ENCODE peak calls at places on chromosome 1, in ten cellular contexts. One of them, this sample, is unnamed.

GRCh38 chr1:10709646-10710045 is 86.8 kb downstream of the CASZ1 start:
- DNase-seq in nucleus accumbens: no peak
- DNase-seq in GF-D8: no peak
- DNase-seq in ELR: no peak
- DNase-seq in Caki2: no peak
- DNase-seq in type B pancreatic cell: no peak
- DNase-seq in head of caudate nucleus: no peak
- DNase-seq in LHCN-M2: no peak
- DNase-seq in AG08396: no peak
- DNase-seq in T-cell: no peak
- DNase-seq in this sample: no peak

GRCh38 chr1:170660874-170661645 is 2.9 kb upstream of the PRRX1 start:
- DNase-seq in nucleus accumbens: no peak
- DNase-seq in GF-D8: no peak
- DNase-seq in ELR: no peak
- DNase-seq in Caki2: no peak
- DNase-seq in type B pancreatic cell: no peak
- DNase-seq in head of caudate nucleus: no peak
- DNase-seq in LHCN-M2: no peak
- DNase-seq in AG08396: peak
- DNase-seq in T-cell: no peak
- DNase-seq in this sample: no peak

GRCh38 chr1:232226197-232226681 is 403.7 kb downstream of the SIPA1L2 start:
- DNase-seq in nucleus accumbens: no peak
- DNase-seq in GF-D8: no peak
- DNase-seq in ELR: peak
- DNase-seq in Caki2: no peak
- DNase-seq in type B pancreatic cell: no peak
- DNase-seq in head of caudate nucleus: no peak
- DNase-seq in LHCN-M2: peak
- DNase-seq in AG08396: peak
- DNase-seq in T-cell: peak
- DNase-seq in this sample: peak

GRCh38 chr1:54285815-54286214 is 85.8 kb downstream of the MRPL37 start:
- DNase-seq in nucleus accumbens: no peak
- DNase-seq in GF-D8: no peak
- DNase-seq in ELR: no peak
- DNase-seq in Caki2: no peak
- DNase-seq in type B pancreatic cell: no peak
- DNase-seq in head of caudate nucleus: no peak
- DNase-seq in LHCN-M2: no peak
- DNase-seq in AG08396: no peak
- DNase-seq in T-cell: no peak
- DNase-seq in this sample: no peak

GRCh38 chr1:3625151-3625907 is 514 bp downstream of the TPRG1L start:
- DNase-seq in nucleus accumbens: no peak
- DNase-seq in GF-D8: no peak
- DNase-seq in ELR: peak
- DNase-seq in Caki2: peak
- DNase-seq in type B pancreatic cell: no peak
- DNase-seq in head of caudate nucleus: no peak
- DNase-seq in LHCN-M2: peak
- DNase-seq in AG08396: peak
- DNase-seq in T-cell: peak
- DNase-seq in this sample: peak

GRCh38 chr1:203692565-203693470 is 66.2 kb downstream of the ATP2B4 start:
- DNase-seq in nucleus accumbens: peak
- DNase-seq in GF-D8: no peak
- DNase-seq in ELR: peak
- DNase-seq in Caki2: peak
- DNase-seq in type B pancreatic cell: no peak
- DNase-seq in head of caudate nucleus: no peak
- DNase-seq in LHCN-M2: peak
- DNase-seq in AG08396: peak
- DNase-seq in T-cell: no peak
- DNase-seq in this sample: peak

GRCh38 chr1:187051618-187052232 is 223.0 kb downstream of the PLA2G4A start:
- DNase-seq in nucleus accumbens: no peak
- DNase-seq in GF-D8: no peak
- DNase-seq in ELR: peak
- DNase-seq in Caki2: peak
- DNase-seq in type B pancreatic cell: no peak
- DNase-seq in head of caudate nucleus: peak
- DNase-seq in LHCN-M2: peak
- DNase-seq in AG08396: peak
- DNase-seq in T-cell: no peak
- DNase-seq in this sample: peak

GRCh38 chr1:17434016-17434415 is 5.5 kb downstream of the RCC2 start:
- DNase-seq in nucleus accumbens: no peak
- DNase-seq in GF-D8: no peak
- DNase-seq in ELR: no peak
- DNase-seq in Caki2: no peak
- DNase-seq in type B pancreatic cell: no peak
- DNase-seq in head of caudate nucleus: no peak
- DNase-seq in LHCN-M2: no peak
- DNase-seq in AG08396: no peak
- DNase-seq in T-cell: no peak
- DNase-seq in this sample: no peak

GRCh38 chr1:39711359-39712340 is 20.4 kb upstream of the HPCAL4 start:
- DNase-seq in nucleus accumbens: no peak
- DNase-seq in GF-D8: no peak
- DNase-seq in ELR: no peak
- DNase-seq in Caki2: no peak
- DNase-seq in type B pancreatic cell: peak
- DNase-seq in head of caudate nucleus: no peak
- DNase-seq in LHCN-M2: no peak
- DNase-seq in AG08396: no peak
- DNase-seq in T-cell: no peak
- DNase-seq in this sample: no peak

GRCh38 chr1:153429266-153430165 is 13.2 kb downstream of the S100A7A start:
- DNase-seq in nucleus accumbens: no peak
- DNase-seq in GF-D8: no peak
- DNase-seq in ELR: no peak
- DNase-seq in Caki2: no peak
- DNase-seq in type B pancreatic cell: no peak
- DNase-seq in head of caudate nucleus: no peak
- DNase-seq in LHCN-M2: no peak
- DNase-seq in AG08396: no peak
- DNase-seq in T-cell: no peak
- DNase-seq in this sample: no peak

GRCh38 chr1:212950243-212951057 is at the start of gene VASH2:
- DNase-seq in nucleus accumbens: peak
- DNase-seq in GF-D8: no peak
- DNase-seq in ELR: peak
- DNase-seq in Caki2: peak
- DNase-seq in type B pancreatic cell: peak
- DNase-seq in head of caudate nucleus: peak
- DNase-seq in LHCN-M2: peak
- DNase-seq in AG08396: peak
- DNase-seq in T-cell: peak
- DNase-seq in this sample: peak

GRCh38 chr1:206102292-206102936 is 14.8 kb downstream of the AVPR1B start:
- DNase-seq in nucleus accumbens: no peak
- DNase-seq in GF-D8: peak
- DNase-seq in ELR: no peak
- DNase-seq in Caki2: no peak
- DNase-seq in type B pancreatic cell: no peak
- DNase-seq in head of caudate nucleus: no peak
- DNase-seq in LHCN-M2: no peak
- DNase-seq in AG08396: no peak
- DNase-seq in T-cell: no peak
- DNase-seq in this sample: no peak

GRCh38 chr1:22832414-22832786 is 121.8 kb downstream of the EPHB2 start:
- DNase-seq in nucleus accumbens: no peak
- DNase-seq in GF-D8: no peak
- DNase-seq in ELR: peak
- DNase-seq in Caki2: no peak
- DNase-seq in type B pancreatic cell: no peak
- DNase-seq in head of caudate nucleus: no peak
- DNase-seq in LHCN-M2: peak
- DNase-seq in AG08396: peak
- DNase-seq in T-cell: no peak
- DNase-seq in this sample: peak

GRCh38 chr1:6026095-6026809 is 19.4 kb upstream of the KCNAB2 start:
- DNase-seq in nucleus accumbens: no peak
- DNase-seq in GF-D8: peak
- DNase-seq in ELR: peak
- DNase-seq in Caki2: no peak
- DNase-seq in type B pancreatic cell: no peak
- DNase-seq in head of caudate nucleus: peak
- DNase-seq in LHCN-M2: peak
- DNase-seq in AG08396: no peak
- DNase-seq in T-cell: peak
- DNase-seq in this sample: peak

GRCh38 chr1:222555992-222556615 is 8.2 kb upstream of the HHIPL2 start:
- DNase-seq in nucleus accumbens: no peak
- DNase-seq in GF-D8: no peak
- DNase-seq in ELR: peak
- DNase-seq in Caki2: no peak
- DNase-seq in type B pancreatic cell: no peak
- DNase-seq in head of caudate nucleus: no peak
- DNase-seq in LHCN-M2: no peak
- DNase-seq in AG08396: no peak
- DNase-seq in T-cell: no peak
- DNase-seq in this sample: no peak

GRCh38 chr1:244387415-244387814 is 64.3 kb downstream of the ADSS2 start:
- DNase-seq in nucleus accumbens: no peak
- DNase-seq in GF-D8: no peak
- DNase-seq in ELR: no peak
- DNase-seq in Caki2: no peak
- DNase-seq in type B pancreatic cell: no peak
- DNase-seq in head of caudate nucleus: no peak
- DNase-seq in LHCN-M2: no peak
- DNase-seq in AG08396: no peak
- DNase-seq in T-cell: no peak
- DNase-seq in this sample: no peak

GRCh38 chr1:62672029-62672428 is 16.2 kb downstream of the DOCK7 start:
- DNase-seq in nucleus accumbens: no peak
- DNase-seq in GF-D8: no peak
- DNase-seq in ELR: no peak
- DNase-seq in Caki2: no peak
- DNase-seq in type B pancreatic cell: no peak
- DNase-seq in head of caudate nucleus: no peak
- DNase-seq in LHCN-M2: no peak
- DNase-seq in AG08396: no peak
- DNase-seq in T-cell: no peak
- DNase-seq in this sample: no peak

GRCh38 chr1:40635763-40636500 is 29.6 kb downstream of the RIMS3 start:
- DNase-seq in nucleus accumbens: no peak
- DNase-seq in GF-D8: no peak
- DNase-seq in ELR: no peak
- DNase-seq in Caki2: no peak
- DNase-seq in type B pancreatic cell: no peak
- DNase-seq in head of caudate nucleus: no peak
- DNase-seq in LHCN-M2: no peak
- DNase-seq in AG08396: no peak
- DNase-seq in T-cell: no peak
- DNase-seq in this sample: no peak